ENCODE peak calls at places on chromosomes 7 and 10, in nine cellular contexts. O, Z, G, K, T, P, Y, C and M are unnamed samples.

GRCh38 chr10:31508234-31508633 is 189.2 kb downstream of the ZEB1 start:
- DNase-seq in K (no peak), P (no peak), C (no peak), Z (no peak), G (no peak), Y (no peak), T (no peak), O (no peak), M (no peak)

GRCh38 chr7:65722361-65722792 is 150.5 kb upstream of the VKORC1L1 start:
- DNase-seq in G (peak; percentile 82), K (peak; percentile 59), Y (peak; percentile 62), P (no peak), T (peak; percentile 41), C (peak; percentile 18), Z (no peak), O (no peak), M (peak; percentile 48)

GRCh38 chr7:49817251-49817650 is 43.8 kb downstream of the VWC2 start:
- DNase-seq in Z (no peak), K (no peak), P (no peak), T (no peak), O (no peak), G (no peak), C (no peak), Y (no peak), M (no peak)

GRCh38 chr7:29921404-29922010 is 68.1 kb downstream of the SCRN1 start:
- DNase-seq in O (peak; percentile 55), C (peak; percentile 70), P (no peak), T (peak; percentile 78), G (peak; percentile 39), Z (peak; percentile 19), K (no peak), Y (peak; percentile 57), M (peak; percentile 81)

GRCh38 chr10:46068905-46069304 is 22.8 kb upstream of the MSMB start:
- DNase-seq in G (no peak), O (no peak), K (no peak), P (no peak), C (no peak), Z (no peak), Y (no peak), T (no peak), M (no peak)

GRCh38 chr7:74329225-74329624 is 40.0 kb downstream of the CLIP2 start:
- DNase-seq in Y (no peak), Z (no peak), O (no peak), T (no peak), C (no peak), G (no peak), K (no peak), P (no peak), M (peak; percentile 49)

GRCh38 chr7:91565499-91566331 is 301.5 kb downstream of the FZD1 start:
- DNase-seq in Y (no peak), P (no peak), K (no peak), C (peak; percentile 57), O (no peak), T (no peak), Z (no peak), G (peak; percentile 96), M (no peak)

GRCh38 chr7:15199482-15199881 is 296.9 kb upstream of the DGKB start:
- DNase-seq in C (peak; percentile 40), Z (no peak), T (peak; percentile 41), O (no peak), G (no peak), K (no peak), Y (no peak), P (no peak), M (peak; percentile 7)

GRCh38 chr7:3229904-3230470 is 71.1 kb upstream of the SDK1 start:
- DNase-seq in Z (no peak), Y (no peak), C (no peak), G (no peak), P (no peak), K (no peak), T (no peak), O (no peak), M (no peak)

GRCh38 chr10:61628875-61629513 is 33.7 kb upstream of the CABCOCO1 start:
- DNase-seq in P (peak; percentile 62), Z (peak; percentile 92), K (no peak), C (peak; percentile 90), T (peak; percentile 87), O (no peak), Y (no peak), G (no peak), M (no peak)

GRCh38 chr7:8147004-8147403 is 115.0 kb downstream of the ICA1 start:
- DNase-seq in P (no peak), O (no peak), T (no peak), C (no peak), G (peak; percentile 96), K (no peak), Y (peak; percentile 8), Z (no peak), M (no peak)

GRCh38 chr7:116802144-116802747 is 60.1 kb upstream of the CAPZA2 start:
- DNase-seq in Z (no peak), Y (no peak), C (peak; percentile 47), P (peak; percentile 26), O (no peak), G (no peak), K (no peak), T (peak; percentile 30), M (no peak)

GRCh38 chr10:4725917-4726606 is 99.9 kb upstream of the AKR1E2 start:
- DNase-seq in G (no peak), P (peak; percentile 37), O (no peak), Z (peak; percentile 75), K (no peak), C (peak; percentile 89), T (peak; percentile 83), Y (no peak), M (peak; percentile 89)

GRCh38 chr7:128032605-128033235 is 1.5 kb upstream of the LRRC4 start:
- DNase-seq in C (no peak), P (no peak), G (no peak), O (peak; percentile 10), Z (no peak), K (no peak), Y (no peak), T (no peak), M (no peak)

GRCh38 chr7:155814569-155815276 is 2.5 kb upstream of the SHH start:
- DNase-seq in G (no peak), Y (no peak), Z (no peak), P (no peak), K (no peak), C (no peak), O (no peak), T (no peak), M (no peak)

GRCh38 chr7:125423444-125424155 is 494.0 kb upstream of the POT1 start:
- DNase-seq in G (no peak), O (no peak), P (no peak), T (peak; percentile 37), C (peak; percentile 74), K (no peak), Y (no peak), Z (peak; percentile 18), M (no peak)

GRCh38 chr7:93148135-93148534 is at the start of gene SAMD9L:
- DNase-seq in P (no peak), K (no peak), O (no peak), C (peak; percentile 24), G (no peak), T (peak; percentile 56), Y (no peak), Z (no peak), M (no peak)